ENCODE peak calls at places on chromosomes 12 and 14, in five cellular contexts. U is heart right ventricle, V is HCT116, G is left ventricle myocardium inferior, B is upper lobe of right lung. N is an unnamed sample.

GRCh38 chr12:53071591-53072551 is 7.3 kb downstream of the SPRYD3 start:
- DNase-seq in U (peak; percentile 84), V (no peak), G (peak; percentile 87), B (peak; percentile 69), N (peak; percentile 43)

GRCh38 chr12:11765817-11766794 is 116.6 kb downstream of the ETV6 start:
- DNase-seq in U (peak; percentile 67), V (no peak), G (no peak), B (no peak), N (peak; percentile 94)

GRCh38 chr12:123129651-123130050 is 21.2 kb downstream of the PITPNM2 start:
- DNase-seq in U (no peak), V (no peak), G (no peak), B (no peak), N (no peak)

GRCh38 chr14:65434216-65434850 is 21.8 kb downstream of the FUT8 start:
- DNase-seq in U (no peak), V (no peak), G (no peak), B (no peak), N (no peak)

GRCh38 chr12:106321139-106321850 is 18.8 kb downstream of the TCP11L2 start:
- DNase-seq in U (peak; percentile 57), V (no peak), G (no peak), B (no peak), N (no peak)

GRCh38 chr12:51904951-51905471 is 2.3 kb upstream of the ACVRL1 start:
- DNase-seq in U (no peak), V (no peak), G (no peak), B (peak; percentile 30), N (no peak)

GRCh38 chr12:69779928-69780327 is 41.3 kb downstream of the RAB3IP start:
- DNase-seq in U (no peak), V (peak; percentile 27), G (no peak), B (no peak), N (peak; percentile 76)

GRCh38 chr14:88834883-88835431 is 10.5 kb downstream of the TTC8 start:
- DNase-seq in U (no peak), V (no peak), G (no peak), B (no peak), N (no peak)

GRCh38 chr14:95885866-95886265 is 9.2 kb downstream of the TUNAR start:
- DNase-seq in U (no peak), V (no peak), G (no peak), B (no peak), N (no peak)

GRCh38 chr12:71071466-71072097 is 86.2 kb downstream of the TSPAN8 start:
- DNase-seq in U (no peak), V (no peak), G (no peak), B (no peak), N (peak; percentile 14)

GRCh38 chr14:59969319-59969718 is 49.4 kb downstream of the LRRC9 start:
- DNase-seq in U (no peak), V (no peak), G (no peak), B (no peak), N (no peak)

GRCh38 chr12:123598522-123598921 is 3.4 kb upstream of the DDX55 start:
- DNase-seq in U (no peak), V (no peak), G (no peak), B (no peak), N (no peak)

GRCh38 chr12:127729381-127729780 is 537.6 kb upstream of the TMEM132C start:
- DNase-seq in U (no peak), V (no peak), G (no peak), B (no peak), N (no peak)

GRCh38 chr14:100789460-100790417 is 36.2 kb upstream of the MEG3 start:
- DNase-seq in U (no peak), V (no peak), G (no peak), B (no peak), N (no peak)

GRCh38 chr12:120225852-120226640 is 25.1 kb upstream of the RPLP0 start:
- DNase-seq in U (peak; percentile 44), V (no peak), G (peak; percentile 49), B (peak; percentile 88), N (no peak)

GRCh38 chr14:50027797-50028196 is 88.6 kb downstream of the VCPKMT start:
- DNase-seq in U (no peak), V (no peak), G (no peak), B (no peak), N (no peak)

GRCh38 chr14:95217391-95217900 is 60.1 kb upstream of the DICER1 start:
- DNase-seq in U (no peak), V (no peak), G (no peak), B (no peak), N (no peak)

GRCh38 chr12:130829391-130830245 is 9.4 kb downstream of the STX2 start:
- DNase-seq in U (no peak), V (no peak), G (no peak), B (no peak), N (no peak)

GRCh38 chr12:113138826-113139225 is 3.3 kb upstream of the RASAL1 start:
- DNase-seq in U (no peak), V (no peak), G (no peak), B (no peak), N (no peak)

GRCh38 chr14:72863216-72864006 is 30.5 kb downstream of the DPF3 start:
- DNase-seq in U (no peak), V (no peak), G (no peak), B (no peak), N (peak; percentile 33)

GRCh38 chr14:51087024-51087423 is 7.9 kb downstream of the TRIM9 start:
- DNase-seq in U (no peak), V (peak; percentile 72), G (peak; percentile 20), B (no peak), N (no peak)

GRCh38 chr14:58171090-58171489 is 19.1 kb upstream of the ARMH4 start:
- DNase-seq in U (peak; percentile 33), V (peak; percentile 83), G (peak; percentile 49), B (peak; percentile 82), N (peak; percentile 88)

GRCh38 chr12:52949413-52950331 is 754 bp downstream of the KRT18 start:
- DNase-seq in U (peak; percentile 27), V (peak; percentile 84), G (no peak), B (peak; percentile 73), N (peak; percentile 59)

DNA sequence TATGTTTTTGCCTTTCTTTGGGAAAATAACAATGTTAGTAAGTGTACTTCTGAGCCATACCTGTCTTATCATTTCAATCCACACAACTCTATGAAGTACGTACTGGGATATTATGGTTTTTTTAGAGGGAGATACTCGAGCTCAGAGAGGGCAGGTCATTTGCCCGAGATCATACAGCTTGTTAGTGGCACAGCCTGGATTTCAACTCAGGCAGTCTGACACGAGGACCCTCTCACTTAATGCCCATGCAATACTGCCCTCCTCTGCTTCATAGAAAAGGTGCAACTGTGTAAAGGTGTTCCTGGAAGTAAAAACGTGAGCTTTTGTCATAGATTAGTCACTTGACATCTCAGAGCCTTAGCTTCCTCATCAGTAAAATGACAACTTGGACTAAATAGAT is 128.0 kb downstream of the NDUFA12 start:
- DNase-seq in U (no peak), V (peak; percentile 65), G (no peak), B (no peak), N (no peak)
- H3K4me3 ChIP-seq in U (no peak overlapping the region), V (no peak overlapping the region), G (no peak overlapping the region), B (no peak overlapping the region), N (no peak overlapping the region)

GRCh38 chr12:108131657-108132126 is 2.6 kb downstream of the WSCD2 start:
- DNase-seq in U (no peak), V (no peak), G (no peak), B (no peak), N (peak; percentile 12)

GRCh38 chr12:108134744-108135143 is 5.7 kb downstream of the WSCD2 start:
- DNase-seq in U (no peak), V (no peak), G (no peak), B (no peak), N (no peak)

GRCh38 chr12:108131035-108131434 is 1.9 kb downstream of the WSCD2 start:
- DNase-seq in U (no peak), V (no peak), G (no peak), B (no peak), N (no peak)

GRCh38 chr12:108135627-108136026 is 6.5 kb downstream of the WSCD2 start:
- DNase-seq in U (no peak), V (no peak), G (no peak), B (no peak), N (no peak)

DNA sequence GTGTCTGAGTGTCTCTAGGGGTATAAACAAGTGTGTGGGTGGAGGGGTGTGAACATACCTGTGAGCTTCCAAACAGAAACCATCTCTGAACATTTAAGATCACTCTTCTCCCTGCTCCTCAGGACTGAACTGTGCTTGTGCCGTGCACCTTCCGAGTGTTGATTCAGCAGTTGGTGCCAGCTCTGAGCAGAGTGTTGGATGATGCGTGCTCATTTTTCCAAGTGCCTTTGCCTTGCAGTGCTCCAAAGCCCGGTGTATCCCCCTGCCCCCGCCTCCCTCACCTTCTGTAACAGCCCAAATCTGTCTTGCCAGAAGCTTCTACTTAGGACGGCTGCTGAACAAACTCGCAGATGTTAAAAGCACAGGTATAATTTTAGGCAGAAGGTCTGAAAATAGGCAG is 4.4 kb downstream of the WSCD2 start:
- DNase-seq in U (no peak), V (no peak), G (peak; percentile 39), B (no peak), N (no peak)
- H3K36me3 ChIP-seq in U (no peaks in the 10 kb centered on the region), V (no peaks in the 10 kb centered on the region), G (no peaks in the 10 kb centered on the region), B (no peaks in the 10 kb centered on the region), N (no peaks in the 10 kb centered on the region)

GRCh38 chr14:68894802-68895201 is 84.3 kb downstream of the ACTN1 start:
- DNase-seq in U (no peak), V (no peak), G (no peak), B (no peak), N (no peak)
- H3K27ac ChIP-seq in U (peak overlapping the region; percentile 20), V (no peak overlapping the region), G (no peak overlapping the region), B (no peak overlapping the region), N (no peak overlapping the region)

GRCh38 chr14:105398726-105399440 is 545 bp downstream of the TEX22 start:
- DNase-seq in U (no peak), V (no peak), G (no peak), B (no peak), N (peak; percentile 60)

GRCh38 chr14:105397350-105397931 is 897 bp upstream of the TEX22 start:
- DNase-seq in U (no peak), V (no peak), G (peak; percentile 17), B (no peak), N (no peak)

GRCh38 chr14:105400016-105400415 is 1.7 kb downstream of the TEX22 start:
- DNase-seq in U (no peak), V (no peak), G (no peak), B (no peak), N (no peak)

GRCh38 chr14:105398044-105398725 is at the start of gene TEX22:
- DNase-seq in U (peak; percentile 94), V (peak; percentile 31), G (peak; percentile 93), B (peak; percentile 96), N (peak; percentile 89)

DNA sequence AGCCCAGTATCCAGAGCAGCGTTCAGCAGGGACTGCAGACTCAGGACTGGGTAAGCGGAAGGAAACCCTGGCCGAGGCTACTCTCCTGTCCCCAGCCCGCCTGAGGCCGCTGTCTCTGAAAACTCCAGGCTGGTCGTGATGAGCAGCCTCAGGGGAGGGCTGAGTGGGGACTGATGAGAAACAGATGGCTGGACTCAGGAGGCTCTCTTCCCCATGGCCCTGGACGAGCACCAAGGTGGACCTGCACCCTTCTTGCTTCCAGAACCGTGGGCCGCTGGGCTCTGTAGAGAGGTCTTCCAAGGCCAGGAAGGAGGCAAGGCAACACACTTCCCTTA is 1.1 kb downstream of the TEX22 start:
- DNase-seq in U (no peak), V (no peak), G (no peak), B (no peak), N (no peak)
- H3K4me3 ChIP-seq in U (peak overlapping the region; percentile 82), V (peak overlapping the region; percentile 91), G (peak overlapping the region; percentile 96), B (peak overlapping the region; percentile 89), N (peak overlapping the region; percentile 67)

N was measured in A673.